ENCODE peak calls at places on chromosomes 13 and 19, in five cellular contexts. Y is HL-60, F is PC-3, Q is EH, A is endothelial cell. R is an unnamed sample.

GRCh38 chr19:45293682-45294081 is 29.0 kb downstream of the CKM start:
- DNase-seq in Y (no peak), F (peak; percentile 16), Q (no peak), A (no peak), R (no peak)

GRCh38 chr19:50602089-50602422 is 33.8 kb upstream of the LRRC4B start:
- DNase-seq in Y (no peak), F (no peak), Q (no peak), A (no peak), R (no peak)

GRCh38 chr19:8451885-8452284 is 7.1 kb downstream of the HNRNPM start:
- DNase-seq in Y (no peak), F (peak; percentile 96), Q (peak; percentile 59), A (no peak), R (no peak)

GRCh38 chr13:103431880-103432279 is 365.7 kb upstream of the SLC10A2 start:
- DNase-seq in Y (no peak), F (no peak), Q (no peak), A (no peak), R (no peak)

GRCh38 chr13:90808838-90809237 is 538.6 kb upstream of the MIR17HG start:
- DNase-seq in Y (no peak), F (no peak), Q (no peak), A (no peak), R (no peak)

GRCh38 chr13:40164137-40164536 is 502.3 kb downstream of the FOXO1 start:
- DNase-seq in Y (no peak), F (peak; percentile 25), Q (peak; percentile 34), A (no peak), R (no peak)

GRCh38 chr13:35979378-35979911 is 151.7 kb downstream of the DCLK1 start:
- DNase-seq in Y (no peak), F (peak; percentile 78), Q (peak; percentile 92), A (no peak), R (no peak)

GRCh38 chr19:18464646-18465045 is 26.7 kb upstream of the ISYNA1 start:
- DNase-seq in Y (no peak), F (peak; percentile 49), Q (peak; percentile 93), A (no peak), R (no peak)

GRCh38 chr13:29801737-29802305 is 48.6 kb downstream of the UBL3 start:
- DNase-seq in Y (peak; percentile 10), F (no peak), Q (no peak), A (no peak), R (no peak)

GRCh38 chr13:29472317-29472961 is 123.0 kb downstream of the SLC7A1 start:
- DNase-seq in Y (no peak), F (peak; percentile 67), Q (peak; percentile 66), A (peak; percentile 78), R (peak; percentile 77)

GRCh38 chr19:1577929-1578618 is 9.9 kb upstream of the MEX3D start:
- DNase-seq in Y (no peak), F (no peak), Q (no peak), A (no peak), R (no peak)

GRCh38 chr13:76225815-76226489 is 589.8 kb downstream of the LMO7 start:
- DNase-seq in Y (no peak), F (no peak), Q (peak; percentile 1), A (no peak), R (no peak)

GRCh38 chr13:91017669-91018053 is 329.8 kb upstream of the MIR17HG start:
- DNase-seq in Y (no peak), F (peak; percentile 61), Q (no peak), A (no peak), R (no peak)

GRCh38 chr13:55234311-55234710 is 1906.4 kb upstream of the PRR20A start:
- DNase-seq in Y (no peak), F (no peak), Q (no peak), A (no peak), R (no peak)

GRCh38 chr19:43735957-43736356 is 18.8 kb downstream of the SMG9 start:
- DNase-seq in Y (no peak), F (no peak), Q (peak; percentile 72), A (no peak), R (no peak)

GRCh38 chr13:42007844-42008243 is 40.6 kb upstream of the DGKH start:
- DNase-seq in Y (no peak), F (peak; percentile 51), Q (peak; percentile 60), A (no peak), R (no peak)

R was measured in Caco-2.